ENCODE peak calls at places on chromosomes 5 and 9, in four cellular contexts. One of them, this sample, is unnamed.

GRCh38 chr5:157912621-157913325 is 53.8 kb upstream of the CLINT1 start:
- DNase-seq in mesothelial cell of epicardium: no peak
- DNase-seq in HCT116: no peak
- DNase-seq in right lobe of liver: no peak
- DNase-seq in this sample: no peak

GRCh38 chr5:130541617-130542221 is 623.3 kb downstream of the HINT1 start:
- DNase-seq in mesothelial cell of epicardium: no peak
- DNase-seq in right lobe of liver: no peak
- DNase-seq in HCT116: no peak
- DNase-seq in this sample: no peak

GRCh38 chr9:124426361-124426760 is 11.1 kb upstream of the PSMB7 start:
- DNase-seq in mesothelial cell of epicardium: no peak
- DNase-seq in HCT116: no peak
- DNase-seq in right lobe of liver: no peak
- DNase-seq in this sample: no peak

GRCh38 chr9:106632621-106633020 is 230.3 kb upstream of the ZNF462 start:
- DNase-seq in mesothelial cell of epicardium: no peak
- DNase-seq in HCT116: no peak
- DNase-seq in right lobe of liver: no peak
- DNase-seq in this sample: no peak

GRCh38 chr5:96734871-96735325 is 72.7 kb downstream of the CAST start:
- DNase-seq in mesothelial cell of epicardium: no peak
- DNase-seq in right lobe of liver: no peak
- DNase-seq in HCT116: no peak
- DNase-seq in this sample: no peak

GRCh38 chr5:83645936-83646335 is 74.7 kb downstream of the HAPLN1 start:
- DNase-seq in mesothelial cell of epicardium: no peak
- DNase-seq in right lobe of liver: no peak
- DNase-seq in HCT116: no peak
- DNase-seq in this sample: no peak

GRCh38 chr5:95760291-95761191 is 29.4 kb downstream of the RHOBTB3 start:
- DNase-seq in mesothelial cell of epicardium: no peak
- DNase-seq in HCT116: no peak
- DNase-seq in right lobe of liver: no peak
- DNase-seq in this sample: no peak

GRCh38 chr5:78211052-78211451 is 83.4 kb downstream of the AP3B1 start:
- DNase-seq in HCT116: no peak
- DNase-seq in mesothelial cell of epicardium: no peak
- DNase-seq in right lobe of liver: no peak
- DNase-seq in this sample: no peak

GRCh38 chr9:127899200-127899943 is at the start of gene ST6GALNAC6:
- DNase-seq in mesothelial cell of epicardium: peak
- DNase-seq in right lobe of liver: peak
- DNase-seq in HCT116: no peak
- DNase-seq in this sample: peak

GRCh38 chr5:93654676-93655075 is 71.7 kb downstream of the NR2F1 start:
- DNase-seq in HCT116: no peak
- DNase-seq in mesothelial cell of epicardium: no peak
- DNase-seq in right lobe of liver: no peak
- DNase-seq in this sample: no peak

GRCh38 chr5:107666051-107666655 is 4.6 kb downstream of the EFNA5 start:
- DNase-seq in right lobe of liver: no peak
- DNase-seq in mesothelial cell of epicardium: no peak
- DNase-seq in HCT116: no peak
- DNase-seq in this sample: no peak

GRCh38 chr5:139693676-139694364 is 45.7 kb downstream of the CXXC5 start:
- DNase-seq in HCT116: no peak
- DNase-seq in right lobe of liver: no peak
- DNase-seq in mesothelial cell of epicardium: no peak
- DNase-seq in this sample: no peak

GRCh38 chr5:17217421-17218352 is at the start of gene BASP1:
- DNase-seq in right lobe of liver: peak
- DNase-seq in HCT116: no peak
- DNase-seq in mesothelial cell of epicardium: peak
- DNase-seq in this sample: peak

GRCh38 chr9:135218331-135219225 is 131.1 kb downstream of the OLFM1 start:
- DNase-seq in mesothelial cell of epicardium: no peak
- DNase-seq in HCT116: no peak
- DNase-seq in right lobe of liver: peak
- DNase-seq in this sample: peak

GRCh38 chr5:103461223-103461622 is 101.4 kb downstream of the NUDT12 start:
- DNase-seq in mesothelial cell of epicardium: no peak
- DNase-seq in HCT116: peak
- DNase-seq in right lobe of liver: no peak
- DNase-seq in this sample: no peak

GRCh38 chr5:134541736-134542376 is 16.4 kb downstream of the JADE2 start:
- DNase-seq in right lobe of liver: no peak
- DNase-seq in mesothelial cell of epicardium: no peak
- DNase-seq in HCT116: no peak
- DNase-seq in this sample: no peak

GRCh38 chr5:9375756-9376155 is 170.1 kb downstream of the SEMA5A start:
- DNase-seq in right lobe of liver: no peak
- DNase-seq in mesothelial cell of epicardium: no peak
- DNase-seq in HCT116: no peak
- DNase-seq in this sample: no peak

GRCh38 chr5:155947394-155948062 is 379.4 kb upstream of the SGCD start:
- DNase-seq in mesothelial cell of epicardium: no peak
- DNase-seq in right lobe of liver: no peak
- DNase-seq in HCT116: no peak
- DNase-seq in this sample: no peak

GRCh38 chr9:34578241-34579096 is 11.1 kb downstream of the CNTFR start:
- DNase-seq in right lobe of liver: no peak
- DNase-seq in mesothelial cell of epicardium: no peak
- DNase-seq in HCT116: no peak
- DNase-seq in this sample: no peak

GRCh38 chr5:17180957-17181723 is 36.3 kb upstream of the BASP1 start:
- DNase-seq in right lobe of liver: no peak
- DNase-seq in HCT116: no peak
- DNase-seq in mesothelial cell of epicardium: no peak
- DNase-seq in this sample: no peak

GRCh38 chr5:154385236-154385512 is 60.6 kb upstream of the SAP30L start:
- DNase-seq in mesothelial cell of epicardium: no peak
- DNase-seq in HCT116: no peak
- DNase-seq in right lobe of liver: no peak
- DNase-seq in this sample: no peak

GRCh38 chr5:123802298-123802951 is 290.4 kb downstream of the CSNK1G3 start:
- DNase-seq in right lobe of liver: no peak
- DNase-seq in mesothelial cell of epicardium: no peak
- DNase-seq in HCT116: no peak
- DNase-seq in this sample: no peak

GRCh38 chr5:10478436-10478835 is 36.8 kb downstream of the ROPN1L start:
- DNase-seq in HCT116: no peak
- DNase-seq in right lobe of liver: no peak
- DNase-seq in mesothelial cell of epicardium: no peak
- DNase-seq in this sample: peak

GRCh38 chr9:123686131-123686848 is 243.6 kb downstream of the DENND1A start:
- DNase-seq in mesothelial cell of epicardium: no peak
- DNase-seq in HCT116: no peak
- DNase-seq in right lobe of liver: no peak
- DNase-seq in this sample: no peak

GRCh38 chr5:1723957-1724821 is 75.4 kb downstream of the MRPL36 start:
- DNase-seq in right lobe of liver: no peak
- DNase-seq in HCT116: no peak
- DNase-seq in mesothelial cell of epicardium: no peak
- DNase-seq in this sample: no peak

GRCh38 chr9:91758491-91758981 is 191.5 kb downstream of the ROR2 start:
- DNase-seq in HCT116: peak
- DNase-seq in right lobe of liver: no peak
- DNase-seq in mesothelial cell of epicardium: no peak
- DNase-seq in this sample: no peak

GRCh38 chr9:122011818-122012498 is 81.2 kb downstream of the TTLL11 start:
- DNase-seq in HCT116: no peak
- DNase-seq in mesothelial cell of epicardium: no peak
- DNase-seq in right lobe of liver: no peak
- DNase-seq in this sample: no peak

GRCh38 chr9:122015165-122015821 is 77.8 kb downstream of the TTLL11 start:
- DNase-seq in HCT116: no peak
- DNase-seq in right lobe of liver: no peak
- DNase-seq in mesothelial cell of epicardium: no peak
- DNase-seq in this sample: no peak

GRCh38 chr9:122020398-122020797 is 72.7 kb downstream of the TTLL11 start:
- DNase-seq in right lobe of liver: no peak
- DNase-seq in HCT116: no peak
- DNase-seq in mesothelial cell of epicardium: no peak
- DNase-seq in this sample: no peak

GRCh38 chr9:122016309-122016708 is 76.8 kb downstream of the TTLL11 start:
- DNase-seq in HCT116: no peak
- DNase-seq in mesothelial cell of epicardium: no peak
- DNase-seq in right lobe of liver: no peak
- DNase-seq in this sample: no peak

DNA sequence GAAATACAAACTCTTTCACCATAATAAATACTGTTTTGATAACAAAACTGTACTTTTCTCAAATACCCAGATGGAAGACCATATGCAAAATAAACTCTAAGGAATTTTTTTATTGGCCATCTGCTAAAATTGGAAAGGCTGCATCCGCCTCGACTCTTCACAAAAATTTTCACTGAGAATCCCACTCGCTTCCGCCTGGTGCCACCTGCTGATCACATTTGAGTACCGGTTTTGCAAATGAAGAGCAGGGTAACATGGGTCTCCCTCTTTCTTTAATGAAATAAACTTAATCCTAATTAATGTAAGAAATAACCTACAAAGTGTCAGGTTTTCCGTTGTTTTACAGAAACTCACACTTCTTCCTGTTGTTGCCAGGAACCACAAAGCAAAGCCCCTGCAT is 76.3 kb downstream of the TTLL11 start:
- DNase-seq in mesothelial cell of epicardium: no peak
- DNase-seq in HCT116: no peak
- DNase-seq in right lobe of liver: no peak
- DNase-seq in this sample: no peak
- TF ChIP-seq CTCF in mesothelial cell of epicardium: peak
- TF ChIP-seq CTCF in HCT116: peak
- TF ChIP-seq CTCF in right lobe of liver: peak
- TF ChIP-seq CTCF in this sample: peak

GRCh38 chr5:119315516-119315949 is 40.3 kb upstream of the TNFAIP8 start:
- DNase-seq in mesothelial cell of epicardium: no peak
- DNase-seq in right lobe of liver: peak
- DNase-seq in HCT116: no peak
- DNase-seq in this sample: no peak
- TF ChIP-seq CTCF in mesothelial cell of epicardium: no peak
- TF ChIP-seq CTCF in right lobe of liver: peak
- TF ChIP-seq CTCF in HCT116: peak
- TF ChIP-seq CTCF in this sample: peak

GRCh38 chr9:27089706-27090105 is 19.3 kb upstream of the TEK start:
- DNase-seq in mesothelial cell of epicardium: no peak
- DNase-seq in HCT116: no peak
- DNase-seq in right lobe of liver: no peak
- DNase-seq in this sample: no peak

GRCh38 chr9:27090231-27090630 is 18.8 kb upstream of the TEK start:
- DNase-seq in HCT116: no peak
- DNase-seq in mesothelial cell of epicardium: no peak
- DNase-seq in right lobe of liver: no peak
- DNase-seq in this sample: no peak

GRCh38 chr9:27088981-27089380 is 20.0 kb upstream of the TEK start:
- DNase-seq in HCT116: no peak
- DNase-seq in right lobe of liver: no peak
- DNase-seq in mesothelial cell of epicardium: no peak
- DNase-seq in this sample: no peak

GRCh38 chr9:27085456-27085855 is 23.6 kb upstream of the TEK start:
- DNase-seq in right lobe of liver: no peak
- DNase-seq in mesothelial cell of epicardium: no peak
- DNase-seq in HCT116: no peak
- DNase-seq in this sample: no peak

DNA sequence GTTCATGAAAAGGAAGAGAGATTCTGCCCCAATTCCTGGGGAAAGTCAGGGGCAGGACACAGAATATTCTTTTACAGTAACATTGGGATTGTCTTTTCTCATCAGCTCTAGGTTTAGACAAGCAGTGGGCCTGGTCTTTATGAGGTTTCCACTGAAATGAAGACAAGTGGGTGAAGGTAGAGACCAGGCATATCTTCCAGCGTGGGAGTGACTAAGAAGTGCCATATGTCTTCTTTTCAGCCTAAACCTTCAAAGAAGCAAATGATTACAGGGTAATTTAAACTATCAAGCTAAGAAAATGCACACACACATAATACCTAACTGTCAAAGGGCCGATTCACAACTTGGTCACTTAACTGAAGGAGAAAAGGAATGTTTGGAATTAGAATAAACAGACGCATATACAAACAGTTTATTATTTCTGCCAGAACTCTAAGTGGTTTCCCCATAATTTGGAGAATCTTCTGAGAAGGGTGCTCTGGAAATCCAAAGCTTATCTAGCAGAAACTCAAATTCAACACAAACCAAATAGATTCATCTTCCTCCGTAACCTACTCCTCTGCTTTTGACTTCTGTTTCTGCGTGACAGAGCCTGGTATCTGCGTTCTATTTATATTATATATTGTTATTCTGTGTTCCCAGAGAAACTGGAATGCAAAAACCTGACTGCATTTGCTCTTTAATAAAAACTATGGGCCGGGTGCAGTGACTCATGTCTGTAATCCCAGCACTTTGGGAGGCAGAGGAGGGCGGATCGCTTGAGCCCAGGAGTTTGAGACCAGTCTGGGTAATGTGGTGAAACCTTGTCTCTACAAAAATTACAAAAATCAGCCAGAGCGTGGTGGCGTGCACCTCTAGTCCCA is 22.0 kb upstream of the TEK start:
- DNase-seq in right lobe of liver: no peak
- DNase-seq in mesothelial cell of epicardium: no peak
- DNase-seq in HCT116: no peak
- DNase-seq in this sample: no peak
- TF ChIP-seq CTCF in right lobe of liver: no peak
- TF ChIP-seq CTCF in mesothelial cell of epicardium: no peak
- TF ChIP-seq CTCF in HCT116: no peak
- TF ChIP-seq CTCF in this sample: peak

GRCh38 chr5:168365581-168366081 is 74.2 kb downstream of the WWC1 start:
- DNase-seq in mesothelial cell of epicardium: no peak
- DNase-seq in right lobe of liver: no peak
- DNase-seq in HCT116: peak
- DNase-seq in this sample: no peak
- TF ChIP-seq CTCF in mesothelial cell of epicardium: peak
- TF ChIP-seq CTCF in right lobe of liver: peak
- TF ChIP-seq CTCF in HCT116: peak
- TF ChIP-seq CTCF in this sample: peak

GRCh38 chr5:149777382-149777781 is 47.3 kb downstream of the PPARGC1B start:
- DNase-seq in right lobe of liver: no peak
- DNase-seq in mesothelial cell of epicardium: no peak
- DNase-seq in HCT116: no peak
- DNase-seq in this sample: peak

GRCh38 chr5:149776376-149777305 is 46.5 kb downstream of the PPARGC1B start:
- DNase-seq in mesothelial cell of epicardium: no peak
- DNase-seq in right lobe of liver: no peak
- DNase-seq in HCT116: no peak
- DNase-seq in this sample: peak

GRCh38 chr5:149773245-149774095 is 43.4 kb downstream of the PPARGC1B start:
- DNase-seq in mesothelial cell of epicardium: no peak
- DNase-seq in HCT116: no peak
- DNase-seq in right lobe of liver: no peak
- DNase-seq in this sample: no peak

GRCh38 chr5:149779071-149779470 is 49.0 kb downstream of the PPARGC1B start:
- DNase-seq in right lobe of liver: no peak
- DNase-seq in HCT116: no peak
- DNase-seq in mesothelial cell of epicardium: no peak
- DNase-seq in this sample: peak

GRCh38 chr5:149775785-149776184 is 45.7 kb downstream of the PPARGC1B start:
- DNase-seq in mesothelial cell of epicardium: no peak
- DNase-seq in HCT116: peak
- DNase-seq in right lobe of liver: no peak
- DNase-seq in this sample: no peak
- TF ChIP-seq CTCF in mesothelial cell of epicardium: peak
- TF ChIP-seq CTCF in HCT116: peak
- TF ChIP-seq CTCF in right lobe of liver: peak
- TF ChIP-seq CTCF in this sample: peak

GRCh38 chr9:19471737-19472648 is 63.2 kb downstream of the ACER2 start:
- DNase-seq in mesothelial cell of epicardium: peak
- DNase-seq in right lobe of liver: peak
- DNase-seq in HCT116: peak
- DNase-seq in this sample: no peak
- TF ChIP-seq CTCF in mesothelial cell of epicardium: peak
- TF ChIP-seq CTCF in right lobe of liver: peak
- TF ChIP-seq CTCF in HCT116: peak
- TF ChIP-seq CTCF in this sample: peak